ENCODE peak calls at places on chromosomes 3 and 15, in five cellular contexts. N is tibial artery, U is progenitor cell of endocrine pancreas, O is endothelial cell, L is AG09319. K is an unnamed sample.

GRCh38 chr3:109188726-109189125 is 52.2 kb downstream of the C3orf85 start:
- DNase-seq in U (no peak), L (no peak), N (no peak), O (no peak), K (no peak)

GRCh38 chr15:93028632-93029612 is 60.1 kb downstream of the RGMA start:
- DNase-seq in O (no peak), N (peak), L (peak), U (no peak), K (peak)

GRCh38 chr3:133527306-133527705 is 46.2 kb upstream of the CDV3 start:
- DNase-seq in U (no peak), L (no peak), O (no peak), N (no peak), K (no peak)

GRCh38 chr15:64521726-64522164 is 61.4 kb downstream of the ZNF609 start:
- DNase-seq in N (no peak), L (peak), U (no peak), O (no peak), K (no peak)

GRCh38 chr3:86787091-86787490 is 203.9 kb downstream of the VGLL3 start:
- DNase-seq in N (no peak), L (no peak), O (no peak), U (no peak), K (no peak)

GRCh38 chr3:17078885-17079465 is 194.2 kb downstream of the PLCL2 start:
- DNase-seq in U (no peak), O (no peak), N (no peak), L (no peak), K (no peak)

GRCh38 chr3:42721690-42722089 is 19.1 kb upstream of the HHATL start:
- DNase-seq in U (no peak), N (peak), O (no peak), L (no peak), K (no peak)

GRCh38 chr3:50003216-50003615 is 63.3 kb downstream of the RBM6 start:
- DNase-seq in N (no peak), U (no peak), O (no peak), L (no peak), K (no peak)

GRCh38 chr3:10384541-10385360 is 63.8 kb upstream of the SEC13 start:
- DNase-seq in O (no peak), U (no peak), L (no peak), N (no peak), K (no peak)

GRCh38 chr3:152539191-152539764 is 270.5 kb downstream of the MBNL1 start:
- DNase-seq in U (no peak), L (no peak), N (no peak), O (no peak), K (no peak)

GRCh38 chr3:11716576-11717250 is 73.0 kb upstream of the VGLL4 start:
- DNase-seq in O (no peak), L (no peak), N (no peak), U (no peak), K (no peak)

DNA sequence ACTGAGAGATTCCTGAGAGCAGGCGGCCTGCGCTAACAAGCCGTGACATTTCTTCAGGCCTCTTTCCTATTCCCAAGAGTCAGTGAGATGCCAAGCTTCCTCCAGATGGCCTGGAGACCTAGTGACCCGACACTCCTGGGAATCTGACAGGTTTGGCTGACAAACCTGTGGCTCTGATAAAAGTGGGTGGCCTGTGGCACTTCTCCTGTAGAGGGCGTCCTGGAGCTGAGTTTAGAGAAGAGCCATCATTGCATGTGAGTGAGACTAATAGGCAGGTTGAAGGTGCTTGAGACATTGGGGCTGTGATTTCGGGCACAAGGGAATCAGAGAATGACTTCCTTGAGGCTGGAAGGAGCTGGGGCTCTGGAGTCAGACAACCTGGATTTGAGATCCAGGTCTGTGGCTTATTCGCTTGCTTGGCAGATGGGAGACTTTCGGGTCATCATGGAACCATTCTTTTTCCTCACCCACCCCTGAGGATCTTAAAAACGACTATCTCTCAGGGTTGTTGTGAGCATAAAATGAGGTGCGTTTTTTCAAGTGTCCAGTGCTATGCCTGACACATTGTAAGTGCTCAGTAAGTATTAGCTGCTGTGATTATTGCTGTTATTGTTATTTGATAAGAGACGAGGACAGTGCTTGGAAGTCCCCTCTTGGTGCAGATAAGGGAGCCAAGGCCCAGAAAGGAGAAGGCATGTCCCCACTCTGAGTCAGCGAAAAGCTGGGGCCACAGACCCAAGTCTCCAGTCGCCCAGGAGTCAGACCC is 77.2 kb downstream of the SCN10A start:
- DNase-seq in O (peak), U (peak), N (no peak), L (no peak), K (no peak)
- TF ChIP-seq CTCF in O (peak), U (peak), N (no peak), L (peak), K (no peak)

DNA sequence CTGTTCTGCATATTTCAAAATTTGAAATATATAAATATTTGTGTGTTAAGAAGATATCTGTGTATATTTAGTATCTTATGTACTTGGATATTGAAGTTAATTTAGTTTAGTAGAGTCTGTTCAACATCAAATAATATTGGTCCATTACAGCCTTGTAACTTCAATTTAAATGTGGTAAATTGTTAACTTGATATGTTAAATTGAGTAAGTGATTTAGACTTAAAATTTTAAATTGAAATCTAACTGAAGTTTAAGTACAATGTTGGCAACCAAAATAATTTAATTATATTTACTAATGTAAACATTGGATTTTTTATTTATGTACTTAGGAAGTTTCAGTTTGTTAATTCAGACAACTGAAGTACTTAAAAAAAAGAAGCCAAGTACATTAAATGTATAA is 343.9 kb upstream of the DNAJC19 start:
- DNase-seq in U (no peak), O (no peak), L (no peak), N (no peak), K (no peak)
- TF ChIP-seq CTCF in U (no peak), O (no peak), L (no peak), N (no peak), K (no peak)

GRCh38 chr3:39103324-39103693 is 4.1 kb downstream of the GORASP1 start:
- DNase-seq in O (no peak), N (no peak), U (no peak), L (no peak), K (no peak)
- TF ChIP-seq CTCF in O (no peak), N (no peak), U (no peak), L (no peak), K (no peak)

DNA sequence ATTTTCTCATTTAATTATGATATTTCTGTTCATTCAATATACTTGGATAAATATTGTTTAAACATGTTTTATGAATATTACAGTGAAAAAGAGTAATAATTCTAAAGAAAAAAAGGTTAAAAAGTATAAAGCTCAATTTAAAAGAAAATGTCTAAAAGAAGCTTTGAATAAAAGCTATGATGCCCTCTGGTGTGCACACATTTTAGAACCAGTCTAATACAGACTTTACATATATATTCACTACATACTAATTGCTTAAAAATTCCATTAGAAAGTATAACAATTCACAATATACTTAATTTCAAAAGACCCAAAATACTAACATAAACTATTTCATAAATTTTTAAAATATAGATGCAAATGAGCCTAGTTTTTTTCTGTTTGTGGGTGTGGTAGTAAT is 909.1 kb upstream of the ROBO1 start:
- DNase-seq in O (no peak), N (no peak), L (no peak), U (no peak), K (no peak)
- TF ChIP-seq CTCF in O (no peak), N (no peak), L (no peak), U (no peak), K (no peak)

GRCh38 chr3:111904376-111905241 is 45.5 kb downstream of the PHLDB2 start:
- DNase-seq in U (no peak), O (no peak), N (no peak), L (peak), K (no peak)
- TF ChIP-seq CTCF in U (no peak), O (no peak), N (no peak), L (no peak), K (no peak)

DNA sequence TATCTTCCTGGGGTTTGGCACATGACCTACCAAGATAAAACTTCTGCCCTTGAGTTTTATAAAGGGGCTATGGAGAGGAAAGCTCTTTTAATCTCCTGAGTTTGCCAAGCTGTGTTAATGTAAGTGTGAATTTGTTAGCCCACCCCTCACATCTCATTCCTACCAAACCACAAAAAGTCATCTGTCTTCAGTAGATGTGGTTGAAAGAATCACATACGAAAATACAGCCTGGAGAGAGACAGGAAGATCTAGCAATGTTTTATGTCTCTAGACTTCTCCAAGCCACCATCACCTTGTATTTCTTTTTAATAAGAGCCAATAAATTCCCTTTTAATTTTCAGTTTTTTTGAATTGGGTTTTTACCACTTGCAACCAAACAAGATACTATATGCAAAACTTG is 68.9 kb upstream of the ZNF280D start:
- DNase-seq in L (no peak), N (no peak), O (no peak), U (no peak), K (no peak)
- TF ChIP-seq CTCF in L (no peak), N (no peak), O (no peak), U (no peak), K (no peak)

DNA sequence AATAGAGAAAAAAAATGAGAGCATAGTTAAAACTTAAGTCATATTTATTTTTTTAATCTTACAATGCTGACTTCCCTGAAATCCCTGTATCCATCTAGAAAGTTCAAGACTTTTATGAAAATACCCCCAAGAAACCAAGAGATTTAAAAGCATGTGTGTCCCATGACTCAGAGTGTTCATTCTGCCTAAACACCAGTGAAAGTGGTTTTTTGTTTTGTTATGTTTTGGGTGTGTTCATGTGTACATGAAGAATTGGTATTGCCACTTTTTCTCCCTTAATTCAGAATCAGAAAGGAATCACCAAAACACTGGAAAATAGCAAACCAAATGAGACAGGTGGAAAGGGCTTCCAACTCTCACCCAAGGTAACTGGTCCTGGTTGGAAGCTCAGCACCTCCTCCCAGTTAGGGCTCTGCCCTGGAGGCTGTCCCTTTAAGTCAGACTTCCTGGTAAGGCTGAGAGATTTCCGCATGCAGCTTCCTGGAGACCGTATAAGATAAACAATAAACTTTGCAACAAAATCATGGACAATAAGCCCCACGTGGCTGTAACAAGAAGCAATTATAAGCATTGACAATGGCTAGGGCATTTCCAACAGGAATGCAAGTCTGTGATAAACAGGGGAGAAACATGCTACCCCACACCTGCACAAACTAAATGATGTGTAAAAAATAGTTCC is 121.9 kb upstream of the ARHGEF3 start:
- DNase-seq in O (peak), N (no peak), U (no peak), L (no peak), K (no peak)
- TF ChIP-seq CTCF in O (no peak), N (no peak), U (no peak), L (no peak), K (no peak)

DNA sequence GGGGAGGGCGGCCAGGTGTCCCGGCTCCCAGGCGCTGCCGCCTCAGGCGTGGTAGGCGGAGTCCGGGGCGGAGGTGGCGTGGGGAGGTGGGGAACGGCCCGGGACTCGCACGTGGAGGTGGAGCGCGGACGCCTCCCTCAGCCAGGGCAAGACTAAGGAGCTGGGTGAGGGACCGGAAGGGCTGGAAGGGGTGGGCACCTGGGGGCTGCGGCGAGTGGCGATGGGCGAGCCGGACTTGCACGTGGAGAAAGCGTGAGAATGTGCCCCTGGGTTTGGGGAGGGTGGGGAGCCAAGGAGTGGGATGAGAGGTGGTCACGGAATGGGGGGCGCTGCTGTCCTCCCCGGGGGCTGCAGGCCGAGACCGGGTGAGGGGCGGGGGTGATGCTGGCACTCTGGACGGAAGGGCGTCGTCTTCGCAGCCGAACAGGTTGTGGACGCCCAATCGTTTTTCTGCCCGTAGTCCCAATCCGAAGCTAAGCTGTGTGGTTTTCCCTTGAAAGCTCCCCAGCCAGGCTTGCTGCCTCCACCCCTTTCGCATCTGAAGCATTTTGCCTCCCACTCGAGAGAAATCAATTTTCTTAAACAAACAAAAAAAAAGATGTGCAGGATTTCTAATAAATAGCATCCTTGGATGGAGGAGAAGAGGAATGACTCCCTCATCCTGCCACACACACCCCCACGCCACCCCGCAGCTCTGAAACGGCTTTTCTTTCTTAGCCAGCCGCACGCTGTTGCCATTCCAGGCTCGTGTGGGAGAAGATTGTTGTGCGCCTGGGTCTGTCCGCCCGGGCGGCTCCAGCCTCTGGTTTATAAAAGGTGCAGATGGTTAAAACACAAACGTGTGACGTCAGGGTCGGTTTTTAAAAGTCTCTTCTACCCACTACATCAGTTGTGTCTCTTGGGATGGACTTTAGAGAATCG is 62.5 kb upstream of the ANKRD28 start:
- DNase-seq in U (peak), O (peak), L (no peak), N (peak), K (peak)
- TF ChIP-seq CTCF in U (no peak), O (no peak), L (no peak), N (no peak), K (no peak)

GRCh38 chr3:190172751-190173150 is 52.1 kb upstream of the P3H2 start:
- DNase-seq in N (no peak), O (no peak), L (no peak), U (no peak), K (no peak)

GRCh38 chr3:190169243-190169642 is 48.5 kb upstream of the P3H2 start:
- DNase-seq in L (no peak), O (no peak), N (no peak), U (no peak), K (no peak)

GRCh38 chr3:190166948-190167347 is 46.3 kb upstream of the P3H2 start:
- DNase-seq in U (no peak), N (no peak), L (no peak), O (no peak), K (no peak)

GRCh38 chr3:190167936-190168680 is 47.4 kb upstream of the P3H2 start:
- DNase-seq in N (no peak), U (no peak), O (no peak), L (no peak), K (no peak)

GRCh38 chr3:190169877-190170276 is 49.2 kb upstream of the P3H2 start:
- DNase-seq in N (no peak), O (no peak), U (no peak), L (no peak), K (no peak)
- TF ChIP-seq CTCF in N (no peak), O (no peak), U (no peak), L (no peak), K (no peak)

GRCh38 chr3:123026551-123027291 is 842 bp downstream of the SEMA5B start:
- DNase-seq in O (peak), L (no peak), U (peak), N (no peak), K (peak)

GRCh38 chr3:123025642-123026521 is 1.7 kb downstream of the SEMA5B start:
- DNase-seq in N (peak), L (no peak), U (no peak), O (peak), K (no peak)

GRCh38 chr3:123031051-123031450 is 3.5 kb upstream of the SEMA5B start:
- DNase-seq in L (no peak), U (no peak), N (no peak), O (no peak), K (no peak)

GRCh38 chr3:123027292-123028232 is at the start of gene SEMA5B:
- DNase-seq in N (peak), U (peak), L (no peak), O (peak), K (peak)

GRCh38 chr3:123028233-123028828 is 768 bp upstream of the SEMA5B start:
- DNase-seq in U (no peak), O (no peak), L (peak), N (no peak), K (peak)
- TF ChIP-seq CTCF in U (peak), O (no peak), L (peak), N (peak), K (no peak)